ENCODE peak calls at places on chromosomes 11 and 22, in seven cellular contexts. One of them, this sample, is unnamed.

GRCh38 chr22:50531546-50532352 is 1.9 kb upstream of the TYMP start:
- DNase-seq in A549: peak
- DNase-seq in ovary: peak
- DNase-seq in AG09309: no peak
- DNase-seq in heart right ventricle: peak
- DNase-seq in fibroblast of lung: peak
- DNase-seq in GM06990: peak
- DNase-seq in this sample: no peak

GRCh38 chr11:119248750-119249670 is 42.9 kb downstream of the CBL start:
- DNase-seq in A549: no peak
- DNase-seq in ovary: no peak
- DNase-seq in AG09309: no peak
- DNase-seq in heart right ventricle: no peak
- DNase-seq in fibroblast of lung: no peak
- DNase-seq in GM06990: no peak
- DNase-seq in this sample: no peak

GRCh38 chr11:66745356-66746235 is 16.6 kb upstream of the SPTBN2 start:
- DNase-seq in A549: peak
- DNase-seq in ovary: no peak
- DNase-seq in AG09309: no peak
- DNase-seq in heart right ventricle: peak
- DNase-seq in fibroblast of lung: no peak
- DNase-seq in GM06990: peak
- DNase-seq in this sample: no peak

GRCh38 chr11:16804104-16804947 is 65.9 kb downstream of the C11orf58 start:
- DNase-seq in A549: no peak
- DNase-seq in ovary: no peak
- DNase-seq in AG09309: no peak
- DNase-seq in heart right ventricle: no peak
- DNase-seq in fibroblast of lung: peak
- DNase-seq in GM06990: no peak
- DNase-seq in this sample: no peak

GRCh38 chr11:77819921-77820564 is 479 bp downstream of the RSF1 start:
- DNase-seq in A549: peak
- DNase-seq in ovary: peak
- DNase-seq in AG09309: no peak
- DNase-seq in heart right ventricle: peak
- DNase-seq in fibroblast of lung: peak
- DNase-seq in GM06990: no peak
- DNase-seq in this sample: no peak

GRCh38 chr11:120236169-120237107 is 3.5 kb upstream of the POU2F3 start:
- DNase-seq in A549: peak
- DNase-seq in ovary: no peak
- DNase-seq in AG09309: no peak
- DNase-seq in heart right ventricle: no peak
- DNase-seq in fibroblast of lung: peak
- DNase-seq in GM06990: no peak
- DNase-seq in this sample: no peak

GRCh38 chr22:36467946-36468345 is 13.5 kb downstream of the TXN2 start:
- DNase-seq in A549: peak
- DNase-seq in ovary: no peak
- DNase-seq in AG09309: no peak
- DNase-seq in heart right ventricle: no peak
- DNase-seq in fibroblast of lung: peak
- DNase-seq in GM06990: no peak
- DNase-seq in this sample: peak

GRCh38 chr11:108927791-108928545 is 263.1 kb downstream of the DDX10 start:
- DNase-seq in A549: no peak
- DNase-seq in ovary: no peak
- DNase-seq in AG09309: no peak
- DNase-seq in heart right ventricle: no peak
- DNase-seq in fibroblast of lung: peak
- DNase-seq in GM06990: no peak
- DNase-seq in this sample: no peak

GRCh38 chr11:76161261-76161961 is 44.9 kb downstream of the WNT11 start:
- DNase-seq in A549: no peak
- DNase-seq in ovary: peak
- DNase-seq in AG09309: no peak
- DNase-seq in heart right ventricle: peak
- DNase-seq in fibroblast of lung: no peak
- DNase-seq in GM06990: no peak
- DNase-seq in this sample: no peak

GRCh38 chr11:93717501-93717900 is 23.8 kb downstream of the TAF1D start:
- DNase-seq in A549: no peak
- DNase-seq in ovary: no peak
- DNase-seq in AG09309: no peak
- DNase-seq in heart right ventricle: no peak
- DNase-seq in fibroblast of lung: peak
- DNase-seq in GM06990: no peak
- DNase-seq in this sample: no peak

GRCh38 chr11:9906043-9906791 is 242.3 kb downstream of the SWAP70 start:
- DNase-seq in A549: peak
- DNase-seq in ovary: no peak
- DNase-seq in AG09309: peak
- DNase-seq in heart right ventricle: no peak
- DNase-seq in fibroblast of lung: peak
- DNase-seq in GM06990: no peak
- DNase-seq in this sample: peak

GRCh38 chr11:119772581-119772980 is 43.6 kb upstream of the NECTIN1 start:
- DNase-seq in A549: no peak
- DNase-seq in ovary: no peak
- DNase-seq in AG09309: no peak
- DNase-seq in heart right ventricle: no peak
- DNase-seq in fibroblast of lung: no peak
- DNase-seq in GM06990: no peak
- DNase-seq in this sample: no peak

GRCh38 chr11:8593455-8593854 is 573 bp downstream of the STK33 start:
- DNase-seq in A549: no peak
- DNase-seq in ovary: no peak
- DNase-seq in AG09309: no peak
- DNase-seq in heart right ventricle: no peak
- DNase-seq in fibroblast of lung: no peak
- DNase-seq in GM06990: no peak
- DNase-seq in this sample: no peak

GRCh38 chr11:8597182-8597581 is 3.2 kb upstream of the STK33 start:
- DNase-seq in A549: peak
- DNase-seq in ovary: no peak
- DNase-seq in AG09309: peak
- DNase-seq in heart right ventricle: no peak
- DNase-seq in fibroblast of lung: peak
- DNase-seq in GM06990: no peak
- DNase-seq in this sample: peak

GRCh38 chr11:8596504-8597046 is 2.5 kb upstream of the STK33 start:
- DNase-seq in A549: no peak
- DNase-seq in ovary: no peak
- DNase-seq in AG09309: no peak
- DNase-seq in heart right ventricle: no peak
- DNase-seq in fibroblast of lung: no peak
- DNase-seq in GM06990: no peak
- DNase-seq in this sample: no peak

GRCh38 chr11:8593935-8594909 is at the start of gene STK33:
- DNase-seq in A549: peak
- DNase-seq in ovary: peak
- DNase-seq in AG09309: no peak
- DNase-seq in heart right ventricle: peak
- DNase-seq in fibroblast of lung: peak
- DNase-seq in GM06990: peak
- DNase-seq in this sample: no peak
- H3K4me3 ChIP-seq in A549: peak
- H3K4me3 ChIP-seq in ovary: peak
- H3K4me3 ChIP-seq in AG09309: peak
- H3K4me3 ChIP-seq in heart right ventricle: peak
- H3K4me3 ChIP-seq in fibroblast of lung: peak
- H3K4me3 ChIP-seq in GM06990: peak
- H3K4me3 ChIP-seq in this sample: peak

GRCh38 chr11:45083544-45084087 is 62.8 kb upstream of the PRDM11 start:
- DNase-seq in A549: peak
- DNase-seq in ovary: no peak
- DNase-seq in AG09309: no peak
- DNase-seq in heart right ventricle: no peak
- DNase-seq in fibroblast of lung: no peak
- DNase-seq in GM06990: no peak
- DNase-seq in this sample: no peak
- TF ChIP-seq CTCF in A549: peak
- TF ChIP-seq CTCF in ovary: no peak
- TF ChIP-seq CTCF in AG09309: peak
- TF ChIP-seq CTCF in heart right ventricle: no peak
- TF ChIP-seq CTCF in fibroblast of lung: peak
- TF ChIP-seq CTCF in GM06990: peak
- TF ChIP-seq CTCF in this sample: peak

GRCh38 chr11:72745925-72746550 is 6.2 kb downstream of the ARAP1 start:
- DNase-seq in A549: no peak
- DNase-seq in ovary: no peak
- DNase-seq in AG09309: no peak
- DNase-seq in heart right ventricle: no peak
- DNase-seq in fibroblast of lung: no peak
- DNase-seq in GM06990: no peak
- DNase-seq in this sample: no peak
- H3K4me3 ChIP-seq in A549: no peak
- H3K4me3 ChIP-seq in ovary: no peak
- H3K4me3 ChIP-seq in AG09309: no peak
- H3K4me3 ChIP-seq in heart right ventricle: no peak
- H3K4me3 ChIP-seq in fibroblast of lung: no peak
- H3K4me3 ChIP-seq in GM06990: no peak
- H3K4me3 ChIP-seq in this sample: no peak

GRCh38 chr11:114108501-114109205 is 49.1 kb downstream of the ZBTB16 start:
- DNase-seq in A549: no peak
- DNase-seq in ovary: peak
- DNase-seq in AG09309: no peak
- DNase-seq in heart right ventricle: no peak
- DNase-seq in fibroblast of lung: no peak
- DNase-seq in GM06990: no peak
- DNase-seq in this sample: no peak

GRCh38 chr11:114109206-114110090 is 49.9 kb downstream of the ZBTB16 start:
- DNase-seq in A549: no peak
- DNase-seq in ovary: peak
- DNase-seq in AG09309: no peak
- DNase-seq in heart right ventricle: no peak
- DNase-seq in fibroblast of lung: no peak
- DNase-seq in GM06990: no peak
- DNase-seq in this sample: no peak

GRCh38 chr11:114110123-114110522 is 50.6 kb downstream of the ZBTB16 start:
- DNase-seq in A549: no peak
- DNase-seq in ovary: peak
- DNase-seq in AG09309: no peak
- DNase-seq in heart right ventricle: no peak
- DNase-seq in fibroblast of lung: no peak
- DNase-seq in GM06990: no peak
- DNase-seq in this sample: no peak

GRCh38 chr11:114102993-114103896 is 43.7 kb downstream of the ZBTB16 start:
- DNase-seq in A549: no peak
- DNase-seq in ovary: no peak
- DNase-seq in AG09309: no peak
- DNase-seq in heart right ventricle: no peak
- DNase-seq in fibroblast of lung: no peak
- DNase-seq in GM06990: no peak
- DNase-seq in this sample: no peak

DNA sequence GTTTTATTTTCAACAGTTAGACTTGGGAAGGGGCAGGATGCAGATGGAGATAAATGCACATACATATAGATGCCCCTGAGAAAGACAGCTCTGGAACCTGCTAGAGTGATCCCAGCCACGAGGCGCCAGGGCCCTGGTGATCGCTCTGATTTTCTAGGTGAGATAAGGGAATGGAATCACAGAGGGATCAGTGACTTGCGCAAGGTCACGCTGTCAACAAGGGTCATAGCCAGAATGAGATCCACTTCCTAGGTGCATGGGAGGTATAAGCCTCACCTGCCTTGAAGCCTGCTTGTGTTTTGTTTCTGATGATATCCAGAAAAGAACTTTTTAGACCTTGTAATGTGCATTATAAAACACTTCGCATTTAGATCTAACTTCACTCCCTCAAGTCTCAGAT is 47.5 kb downstream of the ZBTB16 start:
- DNase-seq in A549: no peak
- DNase-seq in ovary: no peak
- DNase-seq in AG09309: no peak
- DNase-seq in heart right ventricle: no peak
- DNase-seq in fibroblast of lung: no peak
- DNase-seq in GM06990: no peak
- DNase-seq in this sample: no peak
- TF ChIP-seq CTCF in A549: no peak
- TF ChIP-seq CTCF in ovary: no peak
- TF ChIP-seq CTCF in AG09309: no peak
- TF ChIP-seq CTCF in heart right ventricle: no peak
- TF ChIP-seq CTCF in fibroblast of lung: no peak
- TF ChIP-seq CTCF in GM06990: no peak
- TF ChIP-seq CTCF in this sample: no peak

GRCh38 chr11:97638825-97639224 is 1249.0 kb downstream of the JRKL start:
- DNase-seq in A549: no peak
- DNase-seq in ovary: no peak
- DNase-seq in AG09309: no peak
- DNase-seq in heart right ventricle: no peak
- DNase-seq in fibroblast of lung: no peak
- DNase-seq in GM06990: no peak
- DNase-seq in this sample: no peak
- H3K4me3 ChIP-seq in A549: no peak
- H3K4me3 ChIP-seq in ovary: no peak
- H3K4me3 ChIP-seq in AG09309: no peak
- H3K4me3 ChIP-seq in heart right ventricle: no peak
- H3K4me3 ChIP-seq in fibroblast of lung: no peak
- H3K4me3 ChIP-seq in GM06990: no peak
- H3K4me3 ChIP-seq in this sample: no peak

GRCh38 chr22:26174280-26174679 is 5.0 kb downstream of the SEZ6L start:
- DNase-seq in A549: peak
- DNase-seq in ovary: no peak
- DNase-seq in AG09309: no peak
- DNase-seq in heart right ventricle: no peak
- DNase-seq in fibroblast of lung: no peak
- DNase-seq in GM06990: no peak
- DNase-seq in this sample: no peak

GRCh38 chr22:26170112-26170492 is 840 bp downstream of the SEZ6L start:
- DNase-seq in A549: no peak
- DNase-seq in ovary: no peak
- DNase-seq in AG09309: no peak
- DNase-seq in heart right ventricle: no peak
- DNase-seq in fibroblast of lung: no peak
- DNase-seq in GM06990: no peak
- DNase-seq in this sample: no peak

GRCh38 chr22:26170795-26171194 is 1.5 kb downstream of the SEZ6L start:
- DNase-seq in A549: no peak
- DNase-seq in ovary: peak
- DNase-seq in AG09309: no peak
- DNase-seq in heart right ventricle: peak
- DNase-seq in fibroblast of lung: no peak
- DNase-seq in GM06990: no peak
- DNase-seq in this sample: no peak

GRCh38 chr22:26169312-26170111 is at the start of gene SEZ6L:
- DNase-seq in A549: no peak
- DNase-seq in ovary: peak
- DNase-seq in AG09309: no peak
- DNase-seq in heart right ventricle: peak
- DNase-seq in fibroblast of lung: peak
- DNase-seq in GM06990: peak
- DNase-seq in this sample: no peak

GRCh38 chr22:26172389-26172990 is 3.2 kb downstream of the SEZ6L start:
- DNase-seq in A549: peak
- DNase-seq in ovary: no peak
- DNase-seq in AG09309: no peak
- DNase-seq in heart right ventricle: no peak
- DNase-seq in fibroblast of lung: peak
- DNase-seq in GM06990: no peak
- DNase-seq in this sample: peak
- TF ChIP-seq CTCF in A549: peak
- TF ChIP-seq CTCF in ovary: no peak
- TF ChIP-seq CTCF in AG09309: peak
- TF ChIP-seq CTCF in heart right ventricle: peak
- TF ChIP-seq CTCF in fibroblast of lung: peak
- TF ChIP-seq CTCF in GM06990: peak
- TF ChIP-seq CTCF in this sample: peak

GRCh38 chr22:25403284-25403606 is 161.2 kb upstream of the GRK3 start:
- DNase-seq in A549: no peak
- DNase-seq in ovary: no peak
- DNase-seq in AG09309: no peak
- DNase-seq in heart right ventricle: no peak
- DNase-seq in fibroblast of lung: no peak
- DNase-seq in GM06990: no peak
- DNase-seq in this sample: no peak
- H3K4me3 ChIP-seq in A549: peak
- H3K4me3 ChIP-seq in ovary: no peak
- H3K4me3 ChIP-seq in AG09309: no peak
- H3K4me3 ChIP-seq in heart right ventricle: no peak
- H3K4me3 ChIP-seq in fibroblast of lung: peak
- H3K4me3 ChIP-seq in GM06990: no peak
- H3K4me3 ChIP-seq in this sample: peak

This sample was measured in epithelial cell of proximal tubule.